ENCODE peak calls at places on chromosome 16, in eight cellular contexts. W, N, D, V, Z, X, Y and F are unnamed samples.

GRCh38 chr16:61323456-61323855 is 712.8 kb downstream of the CDH8 start:
- DNase-seq in W (no peak), N (no peak), D (no peak), V (no peak), Z (no peak), X (peak), Y (no peak), F (no peak)

GRCh38 chr16:53775821-53776431 is 72.0 kb downstream of the FTO start:
- DNase-seq in W (peak), N (peak), D (peak), V (no peak), Z (peak), X (peak), Y (no peak), F (no peak)

GRCh38 chr16:81940781-81941560 is 70.3 kb downstream of the SDR42E1 start:
- DNase-seq in W (peak), N (no peak), D (peak), V (no peak), Z (no peak), X (peak), Y (no peak), F (peak)

GRCh38 chr16:81530814-81531213 is 86.2 kb downstream of the CMIP start:
- DNase-seq in W (no peak), N (no peak), D (no peak), V (no peak), Z (no peak), X (peak), Y (no peak), F (no peak)

GRCh38 chr16:13307861-13308260 is 406.5 kb downstream of the SHISA9 start:
- DNase-seq in W (no peak), N (no peak), D (no peak), V (no peak), Z (no peak), X (no peak), Y (no peak), F (no peak)

GRCh38 chr16:62516001-62516400 is 479.8 kb upstream of the CDH8 start:
- DNase-seq in W (no peak), N (no peak), D (no peak), V (no peak), Z (no peak), X (no peak), Y (no peak), F (no peak)

GRCh38 chr16:55971447-55971846 is 96.3 kb upstream of the CES5A start:
- DNase-seq in W (no peak), N (no peak), D (no peak), V (no peak), Z (no peak), X (no peak), Y (no peak), F (no peak)

GRCh38 chr16:8397223-8397622 is 193.1 kb downstream of the TMEM114 start:
- DNase-seq in W (no peak), N (no peak), D (no peak), V (no peak), Z (no peak), X (no peak), Y (no peak), F (no peak)

GRCh38 chr16:17309510-17309909 is 161.2 kb downstream of the XYLT1 start:
- DNase-seq in W (no peak), N (no peak), D (no peak), V (no peak), Z (no peak), X (no peak), Y (no peak), F (no peak)

GRCh38 chr16:77918792-77919707 is 103.3 kb upstream of the CLEC3A start:
- DNase-seq in W (no peak), N (no peak), D (no peak), V (no peak), Z (no peak), X (no peak), Y (no peak), F (no peak)

GRCh38 chr16:54526916-54527315 is 240.3 kb upstream of the IRX3 start:
- DNase-seq in W (no peak), N (no peak), D (no peak), V (no peak), Z (no peak), X (peak), Y (no peak), F (no peak)

GRCh38 chr16:1919680-1919998 is 1.4 kb upstream of the HS3ST6 start:
- DNase-seq in W (no peak), N (no peak), D (no peak), V (no peak), Z (no peak), X (no peak), Y (no peak), F (no peak)

GRCh38 chr16:22813223-22813945 is 578 bp upstream of the HS3ST2 start:
- DNase-seq in W (no peak), N (peak), D (no peak), V (no peak), Z (no peak), X (peak), Y (no peak), F (no peak)

GRCh38 chr16:71933913-71934696 is 38.8 kb downstream of the IST1 start:
- DNase-seq in W (no peak), N (no peak), D (no peak), V (no peak), Z (no peak), X (peak), Y (no peak), F (no peak)

GRCh38 chr16:80887062-80887461 is 82.7 kb upstream of the CDYL2 start:
- DNase-seq in W (no peak), N (peak), D (no peak), V (no peak), Z (no peak), X (no peak), Y (no peak), F (no peak)

GRCh38 chr16:85430523-85431381 is 182.4 kb upstream of the GSE1 start:
- DNase-seq in W (no peak), N (peak), D (no peak), V (no peak), Z (no peak), X (no peak), Y (no peak), F (no peak)

GRCh38 chr16:83350466-83350865 is 457.3 kb upstream of the HSBP1 start:
- DNase-seq in W (no peak), N (no peak), D (no peak), V (no peak), Z (peak), X (no peak), Y (no peak), F (no peak)

GRCh38 chr16:30740364-30741251 is 7.6 kb upstream of the PHKG2 start:
- DNase-seq in W (peak), N (peak), D (peak), V (peak), Z (peak), X (peak), Y (no peak), F (no peak)

GRCh38 chr16:23857901-23858300 is 22.1 kb downstream of the PRKCB start:
- DNase-seq in W (no peak), N (no peak), D (no peak), V (no peak), Z (no peak), X (no peak), Y (no peak), F (no peak)

GRCh38 chr16:84737658-84738057 is 37.9 kb downstream of the USP10 start:
- DNase-seq in W (no peak), N (peak), D (no peak), V (no peak), Z (no peak), X (no peak), Y (no peak), F (no peak)

GRCh38 chr16:28059841-28060240 is 3.7 kb downstream of the GSG1L start:
- DNase-seq in W (no peak), N (no peak), D (no peak), V (no peak), Z (no peak), X (no peak), Y (no peak), F (no peak)

GRCh38 chr16:28063047-28063521 is 430 bp downstream of the GSG1L start:
- DNase-seq in W (no peak), N (no peak), D (no peak), V (no peak), Z (no peak), X (no peak), Y (no peak), F (no peak)

GRCh38 chr16:28062261-28063046 is 1.1 kb downstream of the GSG1L start:
- DNase-seq in W (no peak), N (no peak), D (no peak), V (no peak), Z (no peak), X (no peak), Y (no peak), F (no peak)

GRCh38 chr16:28063611-28064061 is at the start of gene GSG1L:
- DNase-seq in W (no peak), N (no peak), D (no peak), V (no peak), Z (no peak), X (no peak), Y (no peak), F (no peak)

DNA sequence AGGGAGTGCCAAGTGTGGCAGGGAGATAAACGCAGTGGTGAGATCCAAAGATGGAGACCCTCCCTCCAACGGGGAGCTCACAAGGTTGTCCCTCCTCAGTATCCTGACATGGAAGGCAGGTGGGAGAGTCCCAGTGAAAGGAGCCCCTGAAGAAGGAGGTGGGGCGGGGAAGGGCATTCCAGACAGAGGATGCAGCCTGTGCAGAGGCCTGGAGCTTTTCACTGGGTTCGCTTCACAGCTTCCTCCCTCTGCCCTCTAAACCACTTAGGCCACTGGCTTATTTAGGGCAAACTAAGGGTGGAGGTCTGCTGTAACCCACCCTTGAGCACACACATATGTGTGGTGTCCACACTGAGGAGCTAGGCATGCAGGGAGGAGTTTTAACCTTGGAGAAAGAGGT is 1.8 kb downstream of the GSG1L start:
- DNase-seq in W (no peak), N (no peak), D (no peak), V (no peak), Z (no peak), X (no peak), Y (no peak), F (no peak)
- H3K4me3 ChIP-seq in W (no peak), N (no peak), D (no peak), V (no peak), Z (no peak), X (no peak), Y (no peak), F (no peak)

DNA sequence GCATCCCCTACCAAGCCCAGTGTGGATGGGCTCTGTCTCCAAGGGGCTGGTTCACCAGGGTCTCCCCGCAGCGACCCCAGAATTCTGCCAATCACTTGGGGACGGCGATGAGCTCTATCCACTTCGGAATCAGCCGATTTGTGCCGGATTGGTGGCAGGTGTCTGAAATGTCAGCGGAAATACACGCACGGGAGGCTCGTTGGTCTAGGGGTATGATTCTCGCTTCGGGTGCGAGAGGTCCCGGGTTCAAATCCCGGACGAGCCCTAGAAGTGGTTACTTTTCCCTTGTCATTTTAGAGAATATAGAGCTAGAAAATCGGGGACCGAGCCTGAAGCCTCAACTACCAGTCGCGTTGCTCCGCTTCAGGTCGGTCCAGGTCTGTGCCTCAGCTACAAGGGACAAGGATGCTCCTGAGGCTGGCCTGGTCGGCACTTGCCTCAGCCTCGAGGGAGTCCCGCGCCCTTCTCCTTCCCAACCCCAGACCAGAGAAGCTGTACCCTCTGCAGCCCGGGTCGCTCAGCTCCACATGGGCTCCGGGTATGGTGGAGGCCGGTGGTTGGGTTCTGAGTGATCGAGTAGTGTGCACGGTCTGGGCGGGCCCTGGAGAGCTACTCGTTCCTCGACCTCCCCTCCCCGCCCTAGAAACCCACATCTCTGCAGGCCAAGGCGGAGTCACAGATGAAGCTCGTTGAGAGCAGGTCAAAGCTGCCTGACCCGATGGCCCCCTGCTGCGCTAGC is 16.0 kb upstream of the OR1F1 start:
- DNase-seq in W (no peak), N (no peak), D (peak), V (no peak), Z (no peak), X (peak), Y (no peak), F (no peak)
- H3K4me3 ChIP-seq in W (peak), N (no peak), D (peak), V (no peak), Z (no peak), X (peak), Y (peak), F (peak)

DNA sequence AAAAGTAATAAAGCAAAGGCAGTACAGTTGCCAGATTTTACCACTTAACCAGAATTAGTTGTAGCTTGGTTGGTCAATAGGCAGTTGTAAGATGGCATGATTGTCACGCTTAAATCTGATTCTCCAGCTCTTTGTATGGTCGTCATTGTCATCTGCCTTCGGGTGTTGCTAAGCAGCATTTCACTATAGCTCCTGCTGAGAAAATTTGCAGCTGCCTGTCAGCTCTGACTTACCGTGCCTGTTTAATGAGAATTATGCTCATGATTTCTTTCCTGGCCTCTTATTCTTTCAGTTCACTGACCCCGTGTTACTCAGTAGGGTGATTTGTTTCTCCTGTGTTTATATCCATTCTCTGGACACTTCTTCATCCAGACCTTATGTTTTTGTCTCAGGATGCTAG is 66.7 kb downstream of the TANGO6 start:
- DNase-seq in W (no peak), N (no peak), D (no peak), V (no peak), Z (no peak), X (no peak), Y (no peak), F (no peak)
- H3K4me3 ChIP-seq in W (no peak), N (no peak), D (no peak), V (no peak), Z (no peak), X (no peak), Y (no peak), F (no peak)

DNA sequence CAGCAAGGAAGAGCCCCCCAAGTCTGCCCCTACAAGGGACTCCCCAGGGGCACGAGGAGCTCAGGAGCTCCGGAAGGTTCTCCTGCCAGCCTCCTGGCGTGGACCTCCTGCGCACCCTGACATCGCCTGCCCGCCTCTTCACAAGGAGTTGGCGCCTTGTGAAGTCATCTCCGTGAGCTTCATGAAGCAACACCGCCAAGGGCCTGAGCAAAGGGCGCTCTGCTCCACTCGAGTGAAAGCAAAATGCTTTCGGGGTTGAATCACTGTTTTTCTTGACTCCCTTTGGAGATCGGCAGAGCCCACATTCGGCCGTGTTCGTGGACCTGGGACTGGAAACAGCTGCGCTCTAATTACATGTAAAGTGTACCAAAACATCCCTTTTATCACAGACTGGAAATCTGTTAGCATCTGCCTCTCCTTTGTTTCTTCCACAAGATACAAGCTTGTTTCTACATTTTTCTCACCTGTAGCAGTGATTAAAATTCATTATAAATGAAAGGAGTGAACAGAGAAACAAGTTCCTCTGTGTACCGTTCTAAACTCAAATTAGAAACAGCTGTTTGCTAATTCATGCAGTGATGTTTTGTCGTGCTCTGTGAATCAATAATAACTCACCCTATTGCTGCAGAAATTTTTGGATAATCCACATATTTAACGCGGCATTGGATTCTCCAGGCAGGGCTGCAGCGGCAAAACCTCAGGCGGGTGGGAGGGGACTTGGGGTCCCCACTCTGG is 203.3 kb downstream of the ZNF423 start:
- DNase-seq in W (no peak), N (peak), D (no peak), V (no peak), Z (peak), X (no peak), Y (no peak), F (no peak)
- H3K4me3 ChIP-seq in W (no peak), N (no peak), D (no peak), V (peak), Z (no peak), X (no peak), Y (no peak), F (no peak)

GRCh38 chr16:58732545-58733247 is 1.4 kb downstream of the GOT2 start:
- DNase-seq in W (no peak), N (no peak), D (no peak), V (no peak), Z (no peak), X (peak), Y (no peak), F (no peak)
- H3K4me3 ChIP-seq in W (peak), N (peak), D (peak), V (peak), Z (peak), X (peak), Y (peak), F (peak)

GRCh38 chr16:3459401-3460090 is 16.1 kb downstream of the NAA60 start:
- DNase-seq in W (no peak), N (no peak), D (no peak), V (no peak), Z (no peak), X (no peak), Y (no peak), F (peak)
- H3K4me3 ChIP-seq in W (peak), N (no peak), D (peak), V (peak), Z (peak), X (peak), Y (peak), F (peak)